ENCODE peak calls at places on chromosomes 4 and X, in eight cellular contexts. Y is heart left ventricle, E is body of pancreas, S is Peyer's patch, U is A549, H is stomach, V is K562, K is suprapubic skin. B is an unnamed sample.

GRCh38 chrX:151370906-151371305 is 26.1 kb upstream of the VMA21 start:
- DNase-seq in E (no peak), H (no peak), K (no peak), V (peak; percentile 5), Y (no peak), U (peak; percentile 4), S (no peak), B (no peak)

GRCh38 chr4:1978741-1979476 is 29.9 kb downstream of the NELFA start:
- DNase-seq in H (no peak), S (no peak), Y (no peak), E (no peak), U (no peak), K (peak; percentile 77), V (no peak), B (peak; percentile 64)

GRCh38 chr4:30769093-30769492 is 48.9 kb downstream of the PCDH7 start:
- DNase-seq in V (no peak), Y (no peak), K (no peak), E (no peak), H (no peak), U (no peak), S (no peak), B (peak; percentile 71)

GRCh38 chrX:6223516-6223915 is 5.2 kb downstream of the NLGN4X start:
- DNase-seq in V (no peak), U (no peak), Y (no peak), K (no peak), E (no peak), H (no peak), S (no peak), B (no peak)

GRCh38 chrX:103688949-103689348 is 2.5 kb upstream of the MORF4L2 start:
- DNase-seq in S (no peak), U (peak; percentile 28), K (no peak), Y (no peak), V (peak; percentile 25), H (no peak), E (no peak), B (no peak)

GRCh38 chrX:8845060-8845459 is 43.9 kb upstream of the FAM9A start:
- DNase-seq in E (no peak), Y (no peak), V (peak; percentile 3), H (no peak), K (no peak), U (peak; percentile 83), S (no peak), B (no peak)

GRCh38 chrX:23826653-23827052 is 43.7 kb downstream of the SAT1 start:
- DNase-seq in E (no peak), U (no peak), K (no peak), S (no peak), Y (no peak), V (no peak), H (no peak), B (peak; percentile 27)

GRCh38 chr4:108940086-108941033 is 177.5 kb upstream of the ETNPPL start:
- DNase-seq in E (no peak), S (no peak), U (no peak), Y (no peak), H (no peak), K (no peak), V (no peak), B (no peak)

GRCh38 chrX:1417921-1418875 is 26.3 kb upstream of the SLC25A6 start:
- DNase-seq in U (no peak), V (no peak), E (peak; percentile 8), H (no peak), S (peak; percentile 40), Y (no peak), K (peak; percentile 63), B (peak; percentile 67)

GRCh38 chr4:102824398-102824797 is 3.0 kb downstream of the UBE2D3 start:
- DNase-seq in V (no peak), H (no peak), U (no peak), Y (no peak), E (no peak), K (no peak), S (no peak), B (no peak)

GRCh38 chr4:102823897-102824296 is 3.5 kb downstream of the UBE2D3 start:
- DNase-seq in Y (no peak), S (no peak), K (no peak), E (no peak), U (no peak), H (no peak), V (no peak), B (no peak)

GRCh38 chr4:102826890-102827673 is at the start of gene UBE2D3:
- DNase-seq in S (peak; percentile 97), H (peak; percentile 95), U (peak; percentile 97), Y (peak; percentile 97), E (peak; percentile 95), K (peak; percentile 98), V (peak; percentile 94), B (peak; percentile 99)

GRCh38 chr4:102826105-102826889 is 1.1 kb downstream of the UBE2D3 start:
- DNase-seq in S (no peak), V (no peak), E (no peak), K (peak; percentile 80), U (no peak), Y (no peak), H (no peak), B (no peak)

GRCh38 chr4:102825261-102826071 is 1.9 kb downstream of the UBE2D3 start:
- DNase-seq in E (peak; percentile 23), U (peak; percentile 63), K (no peak), H (no peak), S (no peak), Y (no peak), V (peak; percentile 63), B (no peak)
- TF ChIP-seq POLR2A in E (peak; percentile 67), U (no peak), K (peak; percentile 12), H (no peak), S (no peak), Y (no peak), V (no peak), B (no peak)

DNA sequence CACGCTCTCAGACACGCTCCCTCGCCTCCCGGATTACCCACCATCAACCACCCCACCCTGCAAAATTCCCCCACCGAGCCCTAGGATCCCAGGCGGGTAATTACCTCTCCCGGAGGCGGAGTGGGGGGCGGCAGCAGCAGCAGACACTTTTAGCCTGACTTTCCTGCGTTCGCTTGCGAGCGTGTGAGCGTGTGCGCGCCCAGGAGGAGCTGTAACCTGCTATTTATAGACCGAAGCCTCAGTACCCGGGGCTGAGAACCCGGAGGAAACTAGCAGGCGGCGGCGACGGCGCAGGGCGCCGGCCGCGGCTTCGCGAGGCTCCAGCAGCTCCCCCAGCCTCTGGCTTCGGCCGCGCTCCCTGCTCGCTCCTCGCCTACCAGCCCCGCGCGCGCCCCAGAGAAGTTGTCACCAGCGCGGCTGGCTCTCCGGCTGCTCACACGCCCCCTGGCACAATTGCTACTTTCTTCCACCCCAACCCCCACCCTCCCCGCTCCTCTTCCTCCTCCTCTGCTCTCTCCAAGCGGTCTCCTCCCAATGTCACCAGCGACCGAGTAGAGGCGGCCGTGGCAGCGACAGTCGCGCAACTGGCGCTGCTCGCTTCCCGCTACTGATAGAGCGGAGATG is at the start of gene INPP4B:
- DNase-seq in V (no peak), Y (peak; percentile 74), E (peak; percentile 30), U (peak; percentile 35), K (no peak), S (peak; percentile 53), H (peak; percentile 34), B (peak; percentile 76)
- H3K4me3 ChIP-seq in V (no peak within 1 kb of the TSS), Y (peak within 1 kb of the TSS; percentile 72), E (peak within 1 kb of the TSS; percentile 18), U (peak within 1 kb of the TSS; percentile 68), K (peak within 1 kb of the TSS; percentile 69), S (peak within 1 kb of the TSS; percentile 45), H (peak within 1 kb of the TSS; percentile 70), B (peak within 1 kb of the TSS; percentile 51)

DNA sequence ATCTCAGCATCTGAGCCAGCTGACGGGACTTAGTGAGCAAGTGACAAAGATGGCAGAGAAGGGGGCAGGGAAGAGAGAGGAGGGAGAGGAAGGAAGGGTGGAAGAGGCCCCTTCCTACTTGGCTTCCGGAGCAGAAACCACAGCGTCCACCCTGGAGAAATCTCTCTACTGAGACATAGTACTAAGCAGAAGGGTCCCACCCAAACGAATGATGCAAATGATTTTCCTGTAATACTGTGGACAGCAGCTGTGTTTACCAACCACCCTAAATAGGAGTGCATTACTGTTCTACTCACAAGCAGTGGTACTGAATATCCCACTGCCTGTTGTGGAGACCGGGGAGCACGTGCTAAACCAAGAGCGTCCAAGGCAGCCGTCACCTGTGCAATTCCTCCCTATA is 29.4 kb downstream of the DTHD1 start:
- DNase-seq in S (peak; percentile 68), U (no peak), Y (no peak), E (no peak), V (no peak), K (no peak), H (no peak), B (peak; percentile 66)
- H3K27ac ChIP-seq in S (no peak overlapping the region), U (no peak overlapping the region), Y (no peak overlapping the region), E (no peak overlapping the region), V (no peak overlapping the region), K (no peak overlapping the region), H (no peak overlapping the region), B (peak overlapping the region; percentile 74)

DNA sequence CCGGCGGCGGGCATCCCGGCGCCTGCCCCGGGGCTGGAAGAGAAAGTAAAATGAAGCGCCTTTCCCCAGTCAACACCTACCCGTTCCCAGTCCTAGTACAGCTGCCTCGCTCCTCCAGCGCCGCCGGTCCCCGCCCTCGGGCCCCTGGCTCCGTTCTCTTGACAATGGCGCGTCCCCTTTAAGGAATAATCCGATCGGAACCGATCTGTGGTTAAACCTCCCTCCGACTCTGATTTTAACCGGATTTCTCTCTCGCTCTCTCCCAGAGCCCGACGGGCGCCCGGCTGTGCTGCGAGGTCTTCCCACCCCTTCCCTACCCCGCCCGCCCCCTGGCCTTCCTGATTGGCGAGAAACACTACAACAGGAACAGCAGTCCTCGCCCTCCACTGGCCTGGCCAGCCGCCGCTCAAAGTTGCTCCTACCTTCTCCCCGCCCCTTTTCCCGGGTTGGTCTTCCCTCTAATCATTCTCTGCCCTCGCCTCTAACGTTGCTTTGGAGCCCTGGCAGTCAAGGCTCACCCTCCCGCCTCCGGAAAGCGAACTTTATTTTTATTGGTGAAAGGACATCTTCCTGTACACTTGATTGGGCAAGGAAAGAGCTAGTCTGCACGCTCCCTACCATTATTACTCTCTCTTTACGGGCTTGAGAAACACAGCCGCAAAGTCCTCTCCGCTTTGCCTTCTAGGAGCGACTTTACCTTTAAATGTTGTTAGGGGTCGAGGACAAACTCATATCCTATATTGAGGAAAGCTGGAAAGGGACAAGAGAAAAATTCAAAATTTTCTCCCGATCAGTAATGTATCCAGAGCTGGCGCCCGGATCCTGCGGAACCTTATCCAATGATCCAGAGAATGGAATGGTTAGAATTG is at the start of gene FRYL:
- DNase-seq in K (peak; percentile 99), V (peak; percentile 99), S (peak; percentile 100), E (peak; percentile 99), Y (peak; percentile 99), U (peak; percentile 98), H (peak; percentile 100), B (peak; percentile 99)
- TF ChIP-seq POLR2A in K (no peak), V (peak; percentile 82), S (peak; percentile 79), E (peak; percentile 85), Y (peak; percentile 76), U (peak; percentile 24), H (no peak), B (peak; percentile 26)